ENCODE peak calls at places on chromosomes 7 and 10, in four cellular contexts. One of them, this sample, is unnamed.

GRCh38 chr10:116784035-116784434 is 41.7 kb upstream of the HSPA12A start:
- DNase-seq in mucosa of descending colon: no peak
- DNase-seq in right cardiac atrium: no peak
- DNase-seq in ureter: no peak
- DNase-seq in this sample: no peak

GRCh38 chr10:70681731-70682005 is 9.4 kb downstream of the ADAMTS14 start:
- DNase-seq in mucosa of descending colon: no peak
- DNase-seq in right cardiac atrium: no peak
- DNase-seq in ureter: no peak
- DNase-seq in this sample: no peak

GRCh38 chr7:10662982-10663884 is 310.4 kb upstream of the PHF14 start:
- DNase-seq in right cardiac atrium: no peak
- DNase-seq in ureter: no peak
- DNase-seq in mucosa of descending colon: no peak
- DNase-seq in this sample: no peak

GRCh38 chr7:5643280-5643679 is 138.2 kb downstream of the RNF216 start:
- DNase-seq in right cardiac atrium: no peak
- DNase-seq in ureter: no peak
- DNase-seq in mucosa of descending colon: peak; percentile 49
- DNase-seq in this sample: no peak

GRCh38 chr10:71090330-71090729 is 122.0 kb upstream of the UNC5B start:
- DNase-seq in right cardiac atrium: no peak
- DNase-seq in ureter: peak; percentile 23
- DNase-seq in mucosa of descending colon: no peak
- DNase-seq in this sample: no peak

GRCh38 chr10:70348228-70348850 is 34.1 kb downstream of the LRRC20 start:
- DNase-seq in right cardiac atrium: peak; percentile 65
- DNase-seq in mucosa of descending colon: peak; percentile 47
- DNase-seq in ureter: no peak
- DNase-seq in this sample: no peak

GRCh38 chr7:8442814-8443304 is 9.4 kb downstream of the NXPH1 start:
- DNase-seq in mucosa of descending colon: peak; percentile 61
- DNase-seq in right cardiac atrium: peak; percentile 85
- DNase-seq in ureter: no peak
- DNase-seq in this sample: peak; percentile 88

GRCh38 chr10:77590344-77591237 is 47.0 kb downstream of the KCNMA1 start:
- DNase-seq in mucosa of descending colon: no peak
- DNase-seq in right cardiac atrium: no peak
- DNase-seq in ureter: no peak
- DNase-seq in this sample: peak; percentile 29

GRCh38 chr7:90251304-90251635 is 6.3 kb downstream of the CFAP69 start:
- DNase-seq in right cardiac atrium: no peak
- DNase-seq in mucosa of descending colon: no peak
- DNase-seq in ureter: no peak
- DNase-seq in this sample: no peak

GRCh38 chr7:31776616-31777015 is 89.6 kb downstream of the PPP1R17 start:
- DNase-seq in right cardiac atrium: no peak
- DNase-seq in mucosa of descending colon: no peak
- DNase-seq in ureter: no peak
- DNase-seq in this sample: no peak

GRCh38 chr10:88851706-88852105 is at the start of gene ANKRD22:
- DNase-seq in right cardiac atrium: no peak
- DNase-seq in ureter: peak; percentile 84
- DNase-seq in mucosa of descending colon: peak; percentile 74
- DNase-seq in this sample: peak; percentile 56

GRCh38 chr10:121535381-121535780 is 62.9 kb downstream of the FGFR2 start:
- DNase-seq in ureter: no peak
- DNase-seq in mucosa of descending colon: no peak
- DNase-seq in right cardiac atrium: no peak
- DNase-seq in this sample: no peak

GRCh38 chr10:21929070-21929469 is 74.5 kb downstream of the DNAJC1 start:
- DNase-seq in ureter: no peak
- DNase-seq in right cardiac atrium: no peak
- DNase-seq in mucosa of descending colon: no peak
- DNase-seq in this sample: no peak

GRCh38 chr10:132486539-132487121 is 51.0 kb upstream of the INPP5A start:
- DNase-seq in right cardiac atrium: peak; percentile 35
- DNase-seq in mucosa of descending colon: no peak
- DNase-seq in ureter: no peak
- DNase-seq in this sample: no peak

GRCh38 chr7:30926323-30926722 is 14.7 kb downstream of the AQP1 start:
- DNase-seq in right cardiac atrium: peak; percentile 43
- DNase-seq in mucosa of descending colon: no peak
- DNase-seq in ureter: no peak
- DNase-seq in this sample: no peak

GRCh38 chr7:148379693-148380092 is 210.9 kb upstream of the C7orf33 start:
- DNase-seq in right cardiac atrium: no peak
- DNase-seq in mucosa of descending colon: no peak
- DNase-seq in ureter: no peak
- DNase-seq in this sample: no peak

GRCh38 chr10:94238006-94238617 is 124.6 kb downstream of the NOC3L start:
- DNase-seq in right cardiac atrium: no peak
- DNase-seq in mucosa of descending colon: no peak
- DNase-seq in ureter: no peak
- DNase-seq in this sample: no peak

GRCh38 chr10:122468220-122468922 is 7.0 kb downstream of the HTRA1 start:
- DNase-seq in right cardiac atrium: no peak
- DNase-seq in mucosa of descending colon: no peak
- DNase-seq in ureter: no peak
- DNase-seq in this sample: no peak

GRCh38 chr7:137606061-137606674 is 240.6 kb downstream of the DGKI start:
- DNase-seq in right cardiac atrium: no peak
- DNase-seq in ureter: no peak
- DNase-seq in mucosa of descending colon: no peak
- DNase-seq in this sample: no peak